ENCODE peak calls at places on chromosomes 2 and 18, in five cellular contexts. One of them, this sample, is unnamed.
A peak's percentile ranks its signal among the peaks of the same experiment; 100 is the strongest.

GRCh38 chr2:229330952-229331351 is 59.9 kb upstream of the PID1 start:
- DNase-seq in HCT116: no peak
- DNase-seq in DND-41: no peak
- DNase-seq in AG04450: no peak
- DNase-seq in sigmoid colon: no peak
- DNase-seq in this sample: no peak

GRCh38 chr18:14978962-14979535 is 231.1 kb downstream of the ANKRD30B start:
- DNase-seq in sigmoid colon: no peak
- DNase-seq in AG04450: no peak
- DNase-seq in DND-41: peak; percentile 41
- DNase-seq in HCT116: no peak
- DNase-seq in this sample: peak; percentile 26

GRCh38 chr2:120536141-120536540 is 190.2 kb downstream of the INHBB start:
- DNase-seq in HCT116: no peak
- DNase-seq in DND-41: no peak
- DNase-seq in AG04450: no peak
- DNase-seq in sigmoid colon: peak; percentile 37
- DNase-seq in this sample: no peak

GRCh38 chr2:175414872-175415487 is 233.5 kb upstream of the ATP5MC3 start:
- DNase-seq in DND-41: peak; percentile 33
- DNase-seq in AG04450: peak; percentile 6
- DNase-seq in sigmoid colon: peak; percentile 71
- DNase-seq in HCT116: peak; percentile 54
- DNase-seq in this sample: peak; percentile 27

GRCh38 chr18:70082430-70082829 is 123.1 kb downstream of the RTTN start:
- DNase-seq in HCT116: no peak
- DNase-seq in DND-41: no peak
- DNase-seq in sigmoid colon: no peak
- DNase-seq in AG04450: no peak
- DNase-seq in this sample: no peak

GRCh38 chr18:33560686-33561370 is 17.2 kb upstream of the ASXL3 start:
- DNase-seq in HCT116: no peak
- DNase-seq in DND-41: peak; percentile 52
- DNase-seq in AG04450: no peak
- DNase-seq in sigmoid colon: no peak
- DNase-seq in this sample: no peak

GRCh38 chr2:99974275-99974674 is 168.1 kb downstream of the AFF3 start:
- DNase-seq in AG04450: no peak
- DNase-seq in sigmoid colon: no peak
- DNase-seq in HCT116: no peak
- DNase-seq in DND-41: no peak
- DNase-seq in this sample: no peak

GRCh38 chr2:124995185-124995912 is 970.3 kb downstream of the CNTNAP5 start:
- DNase-seq in sigmoid colon: no peak
- DNase-seq in HCT116: no peak
- DNase-seq in DND-41: no peak
- DNase-seq in AG04450: no peak
- DNase-seq in this sample: no peak

GRCh38 chr18:3060667-3061580 is 48.0 kb upstream of the LPIN2 start:
- DNase-seq in sigmoid colon: no peak
- DNase-seq in AG04450: no peak
- DNase-seq in DND-41: peak; percentile 65
- DNase-seq in HCT116: no peak
- DNase-seq in this sample: no peak

GRCh38 chr2:218886461-218886947 is 5.9 kb downstream of the WNT10A start:
- DNase-seq in DND-41: no peak
- DNase-seq in AG04450: no peak
- DNase-seq in HCT116: no peak
- DNase-seq in sigmoid colon: no peak
- DNase-seq in this sample: no peak

DNA sequence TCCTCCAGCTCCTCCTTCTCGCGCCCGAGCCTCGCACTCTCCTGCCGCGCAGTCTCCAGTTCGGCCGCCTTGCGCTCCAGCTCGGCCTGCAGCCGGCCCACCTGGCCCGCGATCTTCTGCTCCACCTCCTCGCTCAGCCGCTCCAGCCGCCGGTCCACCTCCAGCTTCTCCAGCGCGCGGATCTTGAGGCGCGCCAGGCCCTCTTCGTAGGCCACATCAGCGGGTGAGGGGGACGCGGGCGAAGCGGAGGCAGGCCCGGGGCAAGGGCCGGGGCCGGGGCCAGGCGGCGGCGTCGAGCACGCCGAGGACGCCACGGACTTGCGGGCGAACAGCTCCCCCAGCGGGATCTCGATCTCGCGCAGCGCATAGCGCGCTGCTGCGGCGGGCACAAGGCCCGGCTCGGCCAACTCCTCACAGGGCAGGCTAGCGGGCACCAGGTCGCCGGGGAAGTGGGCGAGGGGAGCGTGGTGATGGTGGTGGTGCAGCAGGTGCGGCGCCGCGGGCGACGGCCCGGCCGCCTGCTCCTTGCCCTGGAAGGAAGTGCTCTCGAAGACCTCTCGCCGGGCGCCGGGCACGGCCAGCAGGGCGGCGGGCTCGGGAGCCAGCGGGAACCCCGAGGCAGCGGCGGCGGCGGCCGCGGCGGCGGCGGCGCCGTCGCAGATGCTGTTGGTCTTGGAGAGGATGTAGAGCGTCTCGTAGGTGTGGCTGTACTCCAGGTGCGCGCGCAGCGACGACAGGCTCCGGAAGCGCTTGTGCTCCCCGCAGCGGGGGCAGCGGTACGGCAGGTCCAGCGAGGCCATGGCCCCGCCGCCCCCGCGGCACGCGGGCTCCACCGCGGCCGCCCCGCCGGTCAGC is 15.2 kb downstream of the FBXO41 start:
- DNase-seq in AG04450: no peak
- DNase-seq in sigmoid colon: no peak
- DNase-seq in DND-41: no peak
- DNase-seq in HCT116: peak; percentile 82
- DNase-seq in this sample: peak; percentile 51
- H3K4me3 ChIP-seq in AG04450: no peak overlapping the region
- H3K4me3 ChIP-seq in sigmoid colon: peak overlapping the region; percentile 27
- H3K4me3 ChIP-seq in DND-41: no peak overlapping the region
- H3K4me3 ChIP-seq in HCT116: peak overlapping the region; percentile 72
- H3K4me3 ChIP-seq in this sample: peak overlapping the region; percentile 44

DNA sequence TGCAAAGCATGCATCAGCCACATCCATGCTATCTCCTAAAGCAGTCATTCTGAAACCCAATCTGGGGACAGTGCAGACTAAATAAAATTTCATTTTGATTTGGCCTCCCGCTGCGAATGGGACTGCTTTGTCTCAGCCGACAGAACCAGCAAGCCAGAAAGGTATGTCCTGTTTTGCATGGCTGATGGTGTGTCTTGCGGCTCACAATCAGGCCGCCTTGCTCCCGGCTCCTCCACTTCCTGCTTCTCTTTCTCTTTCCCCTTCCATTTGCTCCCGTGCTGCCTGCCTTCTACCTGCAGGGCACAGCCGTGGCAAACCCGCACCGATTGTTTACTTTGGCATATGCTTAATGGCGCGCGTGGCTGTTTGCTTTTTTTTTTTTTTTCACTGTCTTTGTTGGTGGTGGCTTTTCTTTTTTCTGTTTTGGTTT is 419.5 kb upstream of the POU3F3 start:
- DNase-seq in DND-41: no peak
- DNase-seq in AG04450: no peak
- DNase-seq in sigmoid colon: no peak
- DNase-seq in HCT116: no peak
- DNase-seq in this sample: no peak
- H3K4me3 ChIP-seq in DND-41: no peak overlapping the region
- H3K4me3 ChIP-seq in AG04450: no peak overlapping the region
- H3K4me3 ChIP-seq in sigmoid colon: no peak overlapping the region
- H3K4me3 ChIP-seq in HCT116: no peak overlapping the region
- H3K4me3 ChIP-seq in this sample: no peak overlapping the region

GRCh38 chr2:241357531-241357930 is 1.4 kb downstream of the FARP2 start:
- DNase-seq in DND-41: no peak
- DNase-seq in HCT116: no peak
- DNase-seq in sigmoid colon: no peak
- DNase-seq in AG04450: no peak
- DNase-seq in this sample: no peak
- H3K4me3 ChIP-seq in DND-41: no peak overlapping the region
- H3K4me3 ChIP-seq in HCT116: peak overlapping the region; percentile 87
- H3K4me3 ChIP-seq in sigmoid colon: no peak overlapping the region
- H3K4me3 ChIP-seq in AG04450: peak overlapping the region; percentile 33
- H3K4me3 ChIP-seq in this sample: no peak overlapping the region

GRCh38 chr2:47520825-47521665 is 118.1 kb downstream of the MSH2 start:
- DNase-seq in HCT116: no peak
- DNase-seq in DND-41: peak; percentile 54
- DNase-seq in AG04450: no peak
- DNase-seq in sigmoid colon: no peak
- DNase-seq in this sample: peak; percentile 67

GRCh38 chr2:47519604-47520301 is 116.8 kb downstream of the MSH2 start:
- DNase-seq in DND-41: no peak
- DNase-seq in HCT116: no peak
- DNase-seq in AG04450: no peak
- DNase-seq in sigmoid colon: no peak
- DNase-seq in this sample: no peak

GRCh38 chr2:47519147-47519537 is 116.2 kb downstream of the MSH2 start:
- DNase-seq in HCT116: no peak
- DNase-seq in AG04450: no peak
- DNase-seq in DND-41: no peak
- DNase-seq in sigmoid colon: no peak
- DNase-seq in this sample: no peak

GRCh38 chr2:47520302-47520630 is 117.3 kb downstream of the MSH2 start:
- DNase-seq in HCT116: no peak
- DNase-seq in sigmoid colon: no peak
- DNase-seq in AG04450: no peak
- DNase-seq in DND-41: no peak
- DNase-seq in this sample: no peak

GRCh38 chr2:47521666-47522285 is 118.8 kb downstream of the MSH2 start:
- DNase-seq in DND-41: no peak
- DNase-seq in sigmoid colon: no peak
- DNase-seq in HCT116: no peak
- DNase-seq in AG04450: no peak
- DNase-seq in this sample: peak; percentile 39
- H3K4me3 ChIP-seq in DND-41: no peak overlapping the region
- H3K4me3 ChIP-seq in sigmoid colon: peak overlapping the region; percentile 45
- H3K4me3 ChIP-seq in HCT116: no peak overlapping the region
- H3K4me3 ChIP-seq in AG04450: peak overlapping the region; percentile 61
- H3K4me3 ChIP-seq in this sample: no peak overlapping the region

DNA sequence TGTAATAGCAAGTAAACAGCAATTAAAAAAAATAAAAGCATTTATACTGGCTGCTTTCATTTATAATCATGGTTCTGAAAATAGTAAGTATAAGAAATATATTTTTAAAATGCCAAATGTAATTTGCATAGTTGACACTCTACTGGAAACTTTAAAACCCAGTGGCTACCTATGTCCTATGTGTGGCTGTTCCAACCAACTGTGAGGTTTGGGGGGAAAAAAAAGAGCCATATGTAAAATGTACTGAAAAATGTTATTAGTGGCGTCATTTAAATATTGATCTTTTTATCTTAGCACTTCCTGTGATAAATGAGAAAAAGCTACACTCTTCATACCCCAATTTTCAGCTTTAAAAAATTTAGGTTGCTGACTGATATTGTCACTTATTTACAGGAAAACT is 270.7 kb downstream of the TCF4 start:
- DNase-seq in HCT116: no peak
- DNase-seq in sigmoid colon: no peak
- DNase-seq in DND-41: no peak
- DNase-seq in AG04450: no peak
- DNase-seq in this sample: no peak
- H3K4me3 ChIP-seq in HCT116: no peak overlapping the region
- H3K4me3 ChIP-seq in sigmoid colon: peak overlapping the region; percentile 55
- H3K4me3 ChIP-seq in DND-41: no peak overlapping the region
- H3K4me3 ChIP-seq in AG04450: no peak overlapping the region
- H3K4me3 ChIP-seq in this sample: no peak overlapping the region

GRCh38 chr2:173401716-173402326 is 47.1 kb downstream of the CDCA7 start:
- DNase-seq in sigmoid colon: no peak
- DNase-seq in AG04450: no peak
- DNase-seq in DND-41: no peak
- DNase-seq in HCT116: no peak
- DNase-seq in this sample: no peak
- H3K4me3 ChIP-seq in sigmoid colon: peak overlapping the region; percentile 20
- H3K4me3 ChIP-seq in AG04450: peak overlapping the region; percentile 39
- H3K4me3 ChIP-seq in DND-41: no peak overlapping the region
- H3K4me3 ChIP-seq in HCT116: peak overlapping the region; percentile 35
- H3K4me3 ChIP-seq in this sample: no peak overlapping the region

GRCh38 chr2:240450532-240451107 is 15.2 kb downstream of the GPC1 start:
- DNase-seq in AG04450: no peak
- DNase-seq in DND-41: no peak
- DNase-seq in HCT116: no peak
- DNase-seq in sigmoid colon: no peak
- DNase-seq in this sample: no peak

GRCh38 chr2:240451108-240451611 is 15.7 kb downstream of the GPC1 start:
- DNase-seq in HCT116: no peak
- DNase-seq in AG04450: no peak
- DNase-seq in sigmoid colon: peak; percentile 67
- DNase-seq in DND-41: no peak
- DNase-seq in this sample: no peak

GRCh38 chr2:240452471-240453256 is 17.2 kb downstream of the GPC1 start:
- DNase-seq in DND-41: no peak
- DNase-seq in AG04450: no peak
- DNase-seq in HCT116: no peak
- DNase-seq in sigmoid colon: peak; percentile 81
- DNase-seq in this sample: no peak

GRCh38 chr2:240453461-240454030 is 18.1 kb downstream of the GPC1 start:
- DNase-seq in HCT116: no peak
- DNase-seq in AG04450: no peak
- DNase-seq in DND-41: no peak
- DNase-seq in sigmoid colon: peak; percentile 52
- DNase-seq in this sample: no peak

GRCh38 chr2:240451791-240452470 is 16.5 kb downstream of the GPC1 start:
- DNase-seq in AG04450: no peak
- DNase-seq in HCT116: no peak
- DNase-seq in DND-41: no peak
- DNase-seq in sigmoid colon: peak; percentile 66
- DNase-seq in this sample: no peak
- H3K4me3 ChIP-seq in AG04450: peak overlapping the region; percentile 55
- H3K4me3 ChIP-seq in HCT116: peak overlapping the region; percentile 49
- H3K4me3 ChIP-seq in DND-41: no peak overlapping the region
- H3K4me3 ChIP-seq in sigmoid colon: peak overlapping the region; percentile 72
- H3K4me3 ChIP-seq in this sample: no peak overlapping the region

GRCh38 chr18:40197711-40198110 is 1757.3 kb upstream of the PIK3C3 start:
- DNase-seq in DND-41: no peak
- DNase-seq in AG04450: no peak
- DNase-seq in sigmoid colon: no peak
- DNase-seq in HCT116: no peak
- DNase-seq in this sample: no peak
- H3K4me3 ChIP-seq in DND-41: no peak overlapping the region
- H3K4me3 ChIP-seq in AG04450: no peak overlapping the region
- H3K4me3 ChIP-seq in sigmoid colon: no peak overlapping the region
- H3K4me3 ChIP-seq in HCT116: no peak overlapping the region
- H3K4me3 ChIP-seq in this sample: no peak overlapping the region

DNA sequence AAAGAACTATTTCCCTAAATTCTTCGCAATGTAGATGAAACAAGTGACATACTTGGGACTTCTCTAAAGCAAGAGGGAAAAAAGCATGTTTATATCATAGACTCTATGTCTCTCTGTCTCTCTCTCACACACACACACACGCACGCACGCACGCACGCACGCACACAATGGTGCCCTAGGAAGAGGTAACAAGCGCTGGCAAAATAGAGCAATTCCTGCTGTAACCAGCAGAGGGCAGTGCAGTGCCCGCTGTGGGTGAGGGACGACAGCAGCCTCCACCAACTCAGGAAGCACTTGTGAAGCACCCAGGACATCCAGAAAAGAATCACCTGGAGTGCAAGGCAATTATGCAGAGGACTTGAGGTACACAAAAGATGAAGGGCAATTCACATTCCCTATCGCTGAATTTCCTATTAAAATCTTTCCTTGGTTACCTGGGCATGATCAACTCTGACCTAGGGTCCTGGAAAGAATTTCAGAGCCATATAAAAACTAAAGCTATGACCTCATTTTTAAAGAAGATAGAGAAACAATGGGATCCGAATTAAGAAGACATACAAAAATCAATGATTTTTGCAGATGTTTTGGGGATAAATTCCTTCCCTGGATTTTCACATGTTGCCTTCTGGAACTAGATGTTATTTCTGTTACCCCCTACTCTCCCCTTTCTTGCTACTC is 166.4 kb downstream of the PDE11A start:
- DNase-seq in DND-41: peak; percentile 77
- DNase-seq in HCT116: peak; percentile 63
- DNase-seq in sigmoid colon: no peak
- DNase-seq in AG04450: peak; percentile 10
- DNase-seq in this sample: peak; percentile 86
- H3K4me3 ChIP-seq in DND-41: no peak overlapping the region
- H3K4me3 ChIP-seq in HCT116: no peak overlapping the region
- H3K4me3 ChIP-seq in sigmoid colon: no peak overlapping the region
- H3K4me3 ChIP-seq in AG04450: no peak overlapping the region
- H3K4me3 ChIP-seq in this sample: no peak overlapping the region

This sample was measured in Jurkat, Clone E6-1.